ENCODE peak calls at places on chromosomes 1 and 21, in four cellular contexts. X is K562, L is GM12878, Z is HepG2. I is an unnamed sample.
A peak's percentile ranks its signal among the peaks of the same experiment; 100 is the strongest.

GRCh38 chr1:13943055-13943454 is 243.1 kb downstream of the PRDM2 start:
- DNase-seq in X (no peak), L (no peak), Z (no peak), I (no peak)

GRCh38 chr1:55694297-55694696 is 479.1 kb upstream of the USP24 start:
- DNase-seq in X (no peak), L (no peak), Z (no peak), I (peak; percentile 35)

GRCh38 chr1:1371741-1372711 is 3.0 kb downstream of the AURKAIP1 start:
- DNase-seq in X (peak; percentile 81), L (no peak), Z (peak; percentile 47), I (peak; percentile 38)

GRCh38 chr1:58786184-58786926 is 2.5 kb upstream of the JUN start:
- DNase-seq in X (no peak), L (no peak), Z (no peak), I (peak; percentile 54)

GRCh38 chr21:39750670-39751069 is 5.7 kb downstream of the IGSF5 start:
- DNase-seq in X (no peak), L (no peak), Z (no peak), I (no peak)

GRCh38 chr1:29963946-29964345 is 727.6 kb downstream of the PTPRU start:
- DNase-seq in X (no peak), L (no peak), Z (no peak), I (no peak)

GRCh38 chr1:70220517-70221240 is 501 bp upstream of the SRSF11 start:
- DNase-seq in X (no peak), L (no peak), Z (no peak), I (no peak)

GRCh38 chr1:19390166-19390850 is 78.2 kb downstream of the SLC66A1 start:
- DNase-seq in X (no peak), L (no peak), Z (no peak), I (no peak)

GRCh38 chr1:154324241-154324640 is 1.1 kb upstream of the ATP8B2 start:
- DNase-seq in X (no peak), L (no peak), Z (no peak), I (no peak)

GRCh38 chr1:215166886-215167285 is 84.3 kb downstream of the KCNK2 start:
- DNase-seq in X (no peak), L (no peak), Z (no peak), I (peak; percentile 78)

GRCh38 chr1:233440952-233441401 is 113.5 kb downstream of the MAP3K21 start:
- DNase-seq in X (peak; percentile 37), L (peak; percentile 54), Z (peak; percentile 31), I (peak; percentile 28)
- TF ChIP-seq MXI1 in X (no peak), L (no peak), Z (no peak), I (no peak)

GRCh38 chr1:64861611-64862010 is 104.7 kb downstream of the JAK1 start:
- DNase-seq in X (no peak), L (no peak), Z (peak; percentile 31), I (peak; percentile 17)
- TF ChIP-seq MXI1 in X (no peak), L (no peak), Z (no peak), I (no peak)

GRCh38 chr1:35505911-35506798 is 51.0 kb downstream of the KIAA0319L start:
- DNase-seq in X (peak; percentile 55), L (peak; percentile 95), Z (no peak), I (peak; percentile 59)
- TF ChIP-seq MXI1 in X (no peak), L (no peak), Z (no peak), I (no peak)

DNA sequence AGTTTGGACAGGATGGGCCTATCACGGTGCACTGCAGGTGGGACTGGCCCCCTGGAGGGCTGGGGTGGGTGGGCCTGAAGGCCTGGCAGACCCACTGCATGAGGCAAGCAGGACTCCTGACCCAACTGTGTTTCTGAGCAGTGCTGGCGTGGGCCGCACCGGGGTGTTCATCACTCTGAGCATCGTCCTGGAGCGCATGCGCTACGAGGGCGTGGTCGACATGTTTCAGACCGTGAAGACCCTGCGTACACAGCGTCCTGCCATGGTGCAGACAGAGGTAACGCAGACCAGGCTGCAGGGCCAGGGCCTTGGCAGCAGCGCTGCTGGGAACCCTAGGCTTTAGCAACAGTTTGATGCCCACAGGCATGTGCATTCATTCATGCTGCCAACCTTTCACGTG is 29.0 kb upstream of the KDM4A start:
- DNase-seq in X (peak; percentile 69), L (no peak), Z (no peak), I (no peak)
- TF ChIP-seq MXI1 in X (no peak), L (no peak), Z (no peak), I (no peak)

GRCh38 chr21:31176080-31176551 is 137.8 kb upstream of the KRTAP19-8 start:
- DNase-seq in X (no peak), L (no peak), Z (no peak), I (no peak)

GRCh38 chr21:31172328-31172727 is 134.1 kb upstream of the KRTAP19-8 start:
- DNase-seq in X (no peak), L (no peak), Z (no peak), I (no peak)

GRCh38 chr21:31176725-31177124 is 138.4 kb upstream of the KRTAP19-8 start:
- DNase-seq in X (no peak), L (no peak), Z (no peak), I (no peak)

DNA sequence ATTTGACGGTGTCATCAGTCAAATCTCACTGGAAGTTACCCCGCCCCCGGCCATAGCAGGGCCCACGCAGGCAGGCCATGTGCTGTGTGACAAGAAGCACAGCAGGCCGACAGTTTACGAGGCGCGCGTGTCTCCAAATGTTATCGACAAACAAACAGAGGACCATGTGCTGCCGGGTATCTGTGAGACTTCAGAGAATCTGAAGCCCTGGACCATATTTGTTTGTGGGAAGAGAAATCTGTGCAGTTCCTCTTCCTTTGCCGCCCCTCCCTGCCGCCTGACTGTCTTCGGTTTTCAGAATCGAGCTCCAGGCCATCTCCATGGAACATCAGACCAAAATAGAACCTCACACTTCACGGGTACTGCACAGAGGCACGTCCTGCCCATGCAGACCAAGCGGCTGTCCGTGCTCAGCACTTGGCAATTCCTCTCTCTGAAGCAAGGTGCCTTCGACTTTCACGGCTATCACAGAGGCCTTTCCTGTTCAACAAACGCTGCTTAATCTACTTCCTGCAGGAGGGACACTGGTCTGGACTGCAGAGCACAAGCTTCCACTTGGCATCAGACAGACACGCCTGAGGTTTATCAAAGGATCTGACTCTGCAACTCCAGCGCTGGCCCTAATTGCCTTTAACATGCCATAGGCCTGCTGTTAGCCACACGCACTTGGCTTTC is 135.7 kb upstream of the KRTAP19-8 start:
- DNase-seq in X (peak; percentile 13), L (no peak), Z (no peak), I (no peak)
- TF ChIP-seq MXI1 in X (no peak), L (no peak), Z (no peak), I (no peak)

GRCh38 chr1:161076410-161076809 is 6.7 kb upstream of the ARHGAP30 start:
- DNase-seq in X (no peak), L (no peak), Z (no peak), I (no peak)
- TF ChIP-seq MXI1 in X (no peak), L (no peak), Z (no peak), I (no peak)

GRCh38 chr1:181456551-181456950 is 26.8 kb upstream of the CACNA1E start:
- DNase-seq in X (no peak), L (no peak), Z (no peak), I (no peak)

GRCh38 chr1:181451661-181452060 is 31.7 kb upstream of the CACNA1E start:
- DNase-seq in X (no peak), L (no peak), Z (no peak), I (no peak)

GRCh38 chr1:181448461-181448860 is 34.9 kb upstream of the CACNA1E start:
- DNase-seq in X (no peak), L (no peak), Z (no peak), I (no peak)

GRCh38 chr1:181453541-181454201 is 29.6 kb upstream of the CACNA1E start:
- DNase-seq in X (no peak), L (no peak), Z (no peak), I (no peak)

DNA sequence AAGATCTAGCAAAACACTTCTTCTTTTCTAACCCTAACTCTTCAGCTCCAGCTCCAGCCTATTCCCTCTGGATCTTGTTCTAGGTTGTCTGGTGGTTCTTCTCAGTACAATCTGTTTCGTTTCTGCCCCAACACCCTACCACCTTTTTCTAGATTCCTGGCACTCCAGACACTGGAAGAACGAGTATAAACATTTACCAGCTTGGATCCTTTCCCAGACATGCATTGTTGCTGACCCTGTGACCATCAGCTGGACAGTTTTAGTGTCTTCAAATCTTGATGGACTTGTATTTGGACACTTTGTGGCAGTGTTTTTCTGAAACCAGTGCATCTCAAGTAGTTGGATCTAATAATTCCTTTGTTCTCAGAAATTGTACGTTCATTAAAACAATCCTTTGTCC is 30.6 kb upstream of the CACNA1E start:
- DNase-seq in X (no peak), L (no peak), Z (no peak), I (no peak)
- TF ChIP-seq MXI1 in X (no peak), L (no peak), Z (no peak), I (no peak)

GRCh38 chr1:26858891-26859630 is 3.9 kb upstream of the SFN start:
- DNase-seq in X (no peak), L (no peak), Z (no peak), I (no peak)

GRCh38 chr1:26856181-26856580 is 6.8 kb upstream of the SFN start:
- DNase-seq in X (no peak), L (no peak), Z (no peak), I (no peak)

GRCh38 chr1:26856604-26857469 is 6.1 kb upstream of the SFN start:
- DNase-seq in X (no peak), L (no peak), Z (no peak), I (no peak)

GRCh38 chr1:26858160-26858559 is 4.8 kb upstream of the SFN start:
- DNase-seq in X (no peak), L (no peak), Z (no peak), I (peak; percentile 58)

DNA sequence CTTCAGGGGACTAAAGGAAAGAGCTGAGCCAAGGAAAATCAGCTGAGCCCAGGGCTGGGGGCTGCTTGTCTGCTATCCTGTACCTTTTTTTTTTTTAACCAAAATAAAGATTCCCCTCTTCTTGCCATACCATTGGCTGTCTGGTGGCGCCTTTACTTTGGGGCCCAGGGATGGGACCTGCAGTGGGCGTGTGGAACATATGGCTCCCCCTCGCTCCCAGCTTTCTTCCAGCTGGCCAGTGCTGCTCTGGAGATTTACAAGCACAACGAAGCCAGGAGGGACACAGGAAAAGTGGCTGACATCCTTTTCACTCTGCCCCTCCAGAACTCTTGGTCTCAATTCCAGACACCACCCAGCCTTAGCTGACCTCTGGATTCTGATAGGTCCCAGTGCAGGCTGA is 5.5 kb upstream of the SFN start:
- DNase-seq in X (no peak), L (no peak), Z (no peak), I (no peak)
- TF ChIP-seq MXI1 in X (no peak), L (no peak), Z (no peak), I (no peak)

GRCh38 chr1:94379615-94380014 is 38.6 kb upstream of the ABCD3 start:
- DNase-seq in X (no peak), L (no peak), Z (peak; percentile 37), I (no peak)

GRCh38 chr1:94384485-94385353 is 33.5 kb upstream of the ABCD3 start:
- DNase-seq in X (no peak), L (no peak), Z (peak; percentile 83), I (no peak)

GRCh38 chr1:94382163-94382562 is 36.0 kb upstream of the ABCD3 start:
- DNase-seq in X (no peak), L (no peak), Z (no peak), I (no peak)

GRCh38 chr1:94385354-94385947 is 32.7 kb upstream of the ABCD3 start:
- DNase-seq in X (no peak), L (no peak), Z (peak; percentile 20), I (no peak)

DNA sequence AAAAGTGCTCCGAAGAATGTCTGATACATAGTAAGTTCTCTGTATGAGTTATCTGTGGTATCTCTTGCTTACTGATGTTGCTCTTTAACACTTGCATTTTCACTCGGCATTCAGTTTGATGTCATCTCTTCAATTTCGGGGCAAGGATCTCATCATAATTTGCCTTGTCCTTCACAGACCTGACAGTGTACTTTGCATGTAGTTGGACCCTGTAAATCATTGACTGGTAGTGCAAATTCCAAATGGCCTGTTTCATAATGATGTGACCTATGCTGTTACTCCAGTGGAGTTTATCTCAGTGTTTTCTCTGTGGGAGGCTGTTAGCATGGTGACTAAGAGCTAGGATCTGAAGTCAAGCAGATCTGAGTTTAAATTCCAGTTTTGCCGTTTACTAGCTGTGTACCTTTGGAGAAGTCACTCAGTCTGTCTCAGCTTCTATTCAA is 34.2 kb upstream of the ABCD3 start:
- DNase-seq in X (no peak), L (peak; percentile 1), Z (peak; percentile 99), I (peak; percentile 79)
- TF ChIP-seq MXI1 in X (no peak), L (no peak), Z (no peak), I (no peak)